ENCODE peak calls at places on chromosomes 6 and 20, in seven cellular contexts. A is upper lobe of left lung, W is thyroid gland, V is Peyer's patch, H is uterus, L is transverse colon, C is endothelial cell of umbilical vein. O is an unnamed sample.

GRCh38 chr6:15997751-15998388 is 131.0 kb upstream of the MYLIP start:
- DNase-seq in C (peak), W (no peak), A (no peak), V (no peak), H (no peak), L (no peak), O (no peak)

GRCh38 chr6:161498359-161498758 is 224.5 kb upstream of the AGPAT4 start:
- DNase-seq in L (no peak), C (no peak), A (no peak), V (no peak), H (no peak), W (no peak), O (peak)

GRCh38 chr20:50027611-50028105 is 44.9 kb downstream of the SNAI1 start:
- DNase-seq in L (peak), A (peak), V (no peak), W (peak), H (peak), C (peak), O (peak)

GRCh38 chr6:158333094-158333493 is 20.8 kb downstream of the TULP4 start:
- DNase-seq in A (no peak), H (no peak), W (no peak), L (no peak), V (no peak), C (no peak), O (no peak)

GRCh38 chr20:23637282-23638221 is at the start of gene CST3:
- DNase-seq in A (peak), C (peak), H (peak), L (peak), V (peak), W (peak), O (peak)

GRCh38 chr6:40806479-40806878 is 219.3 kb upstream of the LRFN2 start:
- DNase-seq in L (no peak), H (no peak), V (no peak), W (peak), A (no peak), C (no peak), O (no peak)

GRCh38 chr6:16471222-16471784 is 232.9 kb downstream of the GMPR start:
- DNase-seq in L (peak), A (no peak), V (no peak), H (no peak), C (no peak), W (peak), O (no peak)

GRCh38 chr6:169046021-169046420 is 207.6 kb downstream of the THBS2 start:
- DNase-seq in L (no peak), H (no peak), W (no peak), C (no peak), V (no peak), A (no peak), O (no peak)

GRCh38 chr20:38219006-38219950 is 41.3 kb downstream of the KIAA1755 start:
- DNase-seq in A (no peak), C (no peak), L (no peak), V (no peak), H (no peak), W (no peak), O (no peak)

GRCh38 chr6:26233608-26234420 is 131.2 kb upstream of the BTN3A2 start:
- DNase-seq in V (peak), H (peak), L (peak), W (peak), A (peak), C (peak), O (peak)
- TF ChIP-seq POLR2A in V (peak), H (no peak), L (no peak), W (no peak), A (peak), C (peak), O (peak)

DNA sequence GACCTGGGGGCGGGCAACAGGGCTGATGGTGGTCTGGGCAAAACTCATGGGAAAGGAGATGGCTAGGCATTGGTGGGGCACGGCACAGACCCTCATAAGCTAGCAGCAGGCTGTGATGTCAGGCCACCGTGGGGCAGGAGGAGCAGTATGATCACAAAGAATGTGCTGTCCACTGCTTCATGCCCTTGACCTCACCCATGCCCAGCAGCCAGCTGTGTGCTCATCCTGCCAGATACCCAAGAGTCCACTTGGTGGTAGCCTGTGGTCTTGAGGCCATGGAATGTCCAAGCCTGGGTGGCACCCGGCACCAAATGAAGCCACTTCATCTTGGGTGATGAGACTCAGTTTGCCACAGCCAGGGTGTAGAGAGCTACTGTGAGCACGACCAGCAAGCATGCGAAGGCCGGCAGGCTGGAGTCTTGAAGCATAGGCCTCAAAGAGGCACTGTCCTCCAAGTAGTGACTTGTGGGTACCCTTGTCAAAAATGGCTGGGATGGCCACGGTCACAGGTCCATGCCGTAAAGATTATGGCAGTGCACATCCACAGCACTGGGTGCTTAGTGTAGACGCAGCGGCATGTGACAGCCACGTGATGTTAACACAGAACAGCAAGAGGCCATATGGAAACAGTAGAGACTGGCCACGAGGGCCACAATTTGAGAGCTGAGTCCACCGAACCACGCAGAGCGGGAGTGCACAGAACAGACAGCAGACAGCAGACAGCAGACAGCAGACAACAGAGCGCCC is 19.0 kb downstream of the PLAGL2 start:
- DNase-seq in W (no peak), C (no peak), H (no peak), V (no peak), L (no peak), A (no peak), O (no peak)
- H3K27ac ChIP-seq in W (no peak), C (no peak), H (no peak), V (no peak), L (no peak), A (peak), O (no peak)

DNA sequence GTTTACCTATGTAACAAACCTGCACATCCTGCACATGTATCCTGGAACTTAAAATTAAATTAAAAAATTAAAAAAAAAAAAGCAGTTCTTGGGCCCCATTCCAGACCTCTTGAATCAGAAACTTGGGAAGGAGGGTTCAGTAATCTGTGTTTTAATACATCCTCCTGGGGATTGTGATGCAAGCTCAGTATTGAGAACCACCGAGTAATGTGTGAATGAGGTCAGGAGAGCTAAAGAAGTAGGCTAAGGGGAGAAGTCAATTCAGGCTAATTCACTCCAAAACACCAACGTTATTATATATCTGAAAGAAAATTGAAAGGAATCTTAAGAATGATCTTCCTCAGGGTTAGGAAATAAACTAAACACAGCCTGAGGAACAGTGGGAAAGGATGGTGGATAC is 120.4 kb downstream of the RNF144B start:
- DNase-seq in C (no peak), H (no peak), L (no peak), V (no peak), A (no peak), W (no peak), O (no peak)
- TF ChIP-seq POLR2A in C (no peak), H (no peak), L (no peak), V (no peak), A (no peak), W (no peak), O (no peak)

GRCh38 chr6:293185-294174 is 1.2 kb downstream of the DUSP22 start:
- DNase-seq in A (peak), L (peak), H (peak), W (peak), C (no peak), V (no peak), O (peak)
- H3K27ac ChIP-seq in A (peak), L (peak), H (peak), W (peak), C (peak), V (peak), O (peak)

DNA sequence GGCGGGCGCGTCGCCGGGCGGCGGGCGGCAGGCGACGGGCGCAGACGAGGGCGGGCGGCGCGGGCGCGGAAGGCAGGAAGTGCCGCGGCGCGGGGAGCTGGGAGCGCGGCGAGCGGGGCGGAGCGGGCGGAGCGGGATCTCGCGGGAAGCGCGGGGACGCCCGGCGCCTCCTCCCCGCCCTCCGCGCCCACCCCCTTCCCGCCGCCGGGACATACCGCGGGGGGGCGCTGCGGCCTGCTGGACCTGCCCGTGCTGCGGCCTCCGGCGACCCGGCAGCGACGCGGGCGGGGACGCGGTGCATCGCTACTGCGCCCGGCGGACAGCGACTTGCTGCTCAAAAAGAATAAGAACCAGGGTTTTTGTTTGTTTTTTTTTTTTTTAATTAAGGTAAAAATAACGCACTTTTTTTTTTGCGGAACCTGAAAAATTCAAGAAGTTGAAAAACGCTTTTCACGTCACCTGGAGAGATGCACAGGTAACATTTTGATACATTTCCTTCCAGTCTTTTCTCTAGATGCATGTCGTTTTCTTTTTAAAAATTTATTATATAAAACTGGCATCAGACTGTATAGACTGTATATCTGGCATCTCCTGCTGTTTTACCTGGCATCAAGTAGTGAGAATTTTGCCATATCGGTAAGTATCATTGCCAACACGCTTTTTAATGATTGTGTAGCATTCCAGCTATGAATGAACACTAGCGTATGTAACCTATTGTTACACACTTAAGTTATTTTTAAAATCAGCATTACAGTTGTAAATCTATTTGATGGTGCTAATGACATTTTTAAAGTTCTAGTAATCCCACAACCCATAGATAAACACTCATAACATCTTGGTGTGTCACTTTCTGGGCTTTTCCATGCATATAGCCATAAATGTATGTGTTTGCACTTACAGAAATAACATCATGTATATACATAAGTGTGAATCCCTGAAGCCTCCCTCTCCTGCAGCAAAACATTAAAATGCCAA is at the start of gene CENPB:
- DNase-seq in C (peak), V (peak), L (peak), A (peak), H (peak), W (peak), O (peak)
- TF ChIP-seq POLR2A in C (no peak), V (no peak), L (no peak), A (no peak), H (no peak), W (no peak), O (no peak)

GRCh38 chr6:157169656-157170055 is 153.7 kb downstream of the TMEM242 start:
- DNase-seq in V (no peak), A (no peak), C (no peak), H (no peak), L (no peak), W (no peak), O (no peak)
- H3K27ac ChIP-seq in V (no peak), A (no peak), C (no peak), H (no peak), L (no peak), W (no peak), O (no peak)

DNA sequence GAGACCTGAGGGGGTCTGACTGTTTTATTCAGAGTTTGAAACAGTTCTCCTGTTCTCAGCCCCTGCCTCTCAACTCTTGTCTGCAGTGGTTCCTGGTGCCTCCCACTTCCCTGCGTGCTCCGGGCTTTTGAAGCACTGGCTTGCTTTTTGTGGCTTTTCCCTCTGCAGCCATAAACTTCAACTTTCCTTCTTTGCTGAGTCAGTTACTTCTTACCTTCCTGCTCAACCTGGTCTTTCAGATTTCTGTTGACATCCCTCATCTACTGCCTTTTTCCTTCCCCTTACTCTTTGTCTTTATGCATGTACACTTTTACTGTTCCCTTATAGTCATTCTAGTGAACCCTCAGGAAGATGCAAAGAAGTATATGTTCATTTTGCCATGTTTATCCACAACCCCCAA is 57.4 kb downstream of the ASXL1 start:
- DNase-seq in H (no peak), L (no peak), C (no peak), W (no peak), V (no peak), A (no peak), O (no peak)
- TF ChIP-seq POLR2A in H (no peak), L (no peak), C (no peak), W (no peak), V (no peak), A (no peak), O (no peak)

GRCh38 chr20:47257771-47258170 is 98.7 kb downstream of the ZMYND8 start:
- DNase-seq in V (no peak), H (no peak), W (no peak), A (no peak), C (no peak), L (no peak), O (no peak)

GRCh38 chr20:47262008-47262364 is 94.5 kb downstream of the ZMYND8 start:
- DNase-seq in W (no peak), C (no peak), L (no peak), H (no peak), V (no peak), A (no peak), O (no peak)

GRCh38 chr20:47257256-47257655 is 99.2 kb downstream of the ZMYND8 start:
- DNase-seq in L (no peak), V (no peak), C (no peak), W (no peak), H (no peak), A (no peak), O (no peak)

GRCh38 chr20:47256665-47257236 is 99.7 kb downstream of the ZMYND8 start:
- DNase-seq in V (no peak), C (peak), L (no peak), W (no peak), A (no peak), H (no peak), O (no peak)

DNA sequence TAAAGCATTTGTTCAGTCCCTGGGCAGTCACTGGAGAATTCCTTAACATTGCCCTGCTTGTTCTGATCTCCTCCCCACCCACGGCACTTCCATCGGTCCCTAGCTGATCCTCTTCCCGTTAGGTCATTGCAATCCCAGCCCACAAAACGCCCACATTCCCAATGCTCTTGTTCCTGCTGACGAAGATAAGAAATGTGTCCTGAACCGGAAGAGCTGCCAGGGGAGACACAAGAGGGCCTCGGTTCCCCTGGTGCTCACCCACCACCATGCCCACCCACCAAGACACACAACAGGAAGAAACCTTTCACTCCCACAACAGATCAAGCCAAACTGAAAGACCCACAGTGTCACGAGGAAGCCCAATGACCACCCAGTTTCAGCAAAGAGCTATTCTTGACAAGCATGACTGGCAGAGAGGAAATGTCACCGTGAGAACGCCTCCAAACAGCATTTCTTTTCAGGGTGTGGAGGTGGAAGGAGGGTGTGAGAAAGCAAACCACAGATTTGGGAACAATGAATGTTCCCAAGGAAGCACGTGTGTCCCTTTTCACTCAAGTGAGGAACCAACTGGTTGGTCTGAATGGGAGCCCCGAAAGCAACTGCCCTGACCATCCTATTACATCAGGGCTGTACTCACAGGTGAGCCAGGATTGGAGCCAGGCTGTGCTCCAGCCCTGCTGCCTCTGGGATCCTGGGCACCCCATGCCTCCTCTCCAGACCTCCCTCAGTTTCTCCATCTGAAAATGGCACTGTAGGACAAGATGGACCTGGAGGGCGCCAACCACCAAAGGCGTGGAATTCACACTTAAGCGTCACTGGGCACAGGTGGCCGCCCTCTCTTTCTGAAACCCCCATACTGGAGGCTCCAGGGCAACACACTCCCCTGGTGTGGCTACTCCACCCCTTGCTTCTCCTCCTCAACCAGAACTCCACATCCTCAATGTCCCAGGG is 97.5 kb downstream of the ZMYND8 start:
- DNase-seq in A (peak), W (peak), C (peak), H (no peak), V (peak), L (no peak), O (no peak)
- H3K27ac ChIP-seq in A (peak), W (peak), C (peak), H (peak), V (peak), L (no peak), O (no peak)

GRCh38 chr6:35468181-35468979 is at the start of gene RPL10A:
- DNase-seq in C (peak), V (peak), L (peak), W (peak), A (peak), H (peak), O (peak)
- TF ChIP-seq POLR2A in C (peak), V (peak), L (peak), W (peak), A (peak), H (peak), O (peak)

GRCh38 chr6:128487055-128487454 is 33.3 kb downstream of the PTPRK start:
- DNase-seq in W (no peak), H (no peak), A (no peak), L (no peak), C (peak), V (no peak), O (no peak)

GRCh38 chr6:128482642-128483041 is 37.8 kb downstream of the PTPRK start:
- DNase-seq in A (no peak), C (peak), H (no peak), W (no peak), V (no peak), L (no peak), O (no peak)

GRCh38 chr6:128479991-128480390 is 40.4 kb downstream of the PTPRK start:
- DNase-seq in A (no peak), H (no peak), L (no peak), V (no peak), C (no peak), W (no peak), O (no peak)

GRCh38 chr6:128487746-128488145 is 32.7 kb downstream of the PTPRK start:
- DNase-seq in V (no peak), A (no peak), W (no peak), C (no peak), H (no peak), L (no peak), O (no peak)

DNA sequence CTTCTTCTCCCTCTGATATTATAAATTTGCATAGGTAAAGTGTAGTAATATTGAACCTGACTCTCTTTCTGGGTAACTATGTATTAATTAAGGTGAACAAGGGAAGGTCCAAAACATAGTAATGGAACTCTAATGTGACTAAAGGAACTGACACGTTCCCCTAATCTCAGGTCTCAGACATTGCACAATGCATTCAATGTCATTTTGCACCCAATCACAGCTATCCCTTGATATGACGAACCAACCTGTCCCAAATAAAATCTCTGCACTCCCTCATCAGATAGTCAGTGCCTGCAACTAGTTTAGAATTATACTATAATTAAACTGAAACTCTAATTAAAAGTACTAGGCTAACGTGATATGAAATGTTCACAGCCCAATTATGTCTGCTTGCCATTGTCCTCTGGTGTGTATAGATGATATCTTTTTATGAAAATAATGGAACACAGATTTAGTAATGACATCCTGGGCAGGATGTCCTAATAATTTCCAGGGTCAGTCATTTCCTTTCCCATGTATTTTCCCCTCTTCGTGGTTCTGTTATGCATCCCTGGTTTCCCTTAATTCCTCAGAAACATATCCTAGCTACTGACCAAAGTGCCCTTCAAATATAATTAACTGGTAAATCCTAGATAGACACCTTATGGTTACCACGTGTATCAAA is 36.8 kb downstream of the PTPRK start:
- DNase-seq in W (no peak), L (no peak), C (peak), H (no peak), V (no peak), A (no peak), O (no peak)
- H3K27ac ChIP-seq in W (no peak), L (no peak), C (peak), H (no peak), V (no peak), A (peak), O (no peak)

O was measured in body of pancreas.